ENCODE peak calls at places on chromosomes 6 and 20, in eight cellular contexts. One of them, this sample, is unnamed.

GRCh38 chr20:44208770-44209169 is 1.8 kb downstream of the OSER1 start:
- DNase-seq in cerebellar cortex: no peak
- DNase-seq in BJ: no peak
- DNase-seq in stimulated activated CD8-positive, alpha-beta memory T cell treated with anti-CD3 and anti-CD28 coated beads, Interleukin-2, amount 100 ng/mL, for 1 hour: no peak
- DNase-seq in HS-27A: no peak
- DNase-seq in astrocyte of the spinal cord: peak; percentile 3
- DNase-seq in coronary artery: no peak
- DNase-seq in GM03348: no peak
- DNase-seq in this sample: no peak

GRCh38 chr6:104642871-104643270 is 216.8 kb downstream of the HACE1 start:
- DNase-seq in cerebellar cortex: peak; percentile 74
- DNase-seq in BJ: no peak
- DNase-seq in stimulated activated CD8-positive, alpha-beta memory T cell treated with anti-CD3 and anti-CD28 coated beads, Interleukin-2, amount 100 ng/mL, for 1 hour: no peak
- DNase-seq in HS-27A: peak; percentile 9
- DNase-seq in astrocyte of the spinal cord: peak; percentile 25
- DNase-seq in coronary artery: no peak
- DNase-seq in GM03348: peak; percentile 8
- DNase-seq in this sample: no peak

GRCh38 chr6:157434349-157435016 is 53.5 kb downstream of the ZDHHC14 start:
- DNase-seq in cerebellar cortex: peak; percentile 70
- DNase-seq in BJ: peak; percentile 28
- DNase-seq in stimulated activated CD8-positive, alpha-beta memory T cell treated with anti-CD3 and anti-CD28 coated beads, Interleukin-2, amount 100 ng/mL, for 1 hour: no peak
- DNase-seq in HS-27A: no peak
- DNase-seq in astrocyte of the spinal cord: no peak
- DNase-seq in coronary artery: no peak
- DNase-seq in GM03348: peak; percentile 31
- DNase-seq in this sample: no peak

GRCh38 chr6:85006362-85006761 is 242.0 kb upstream of the TBX18 start:
- DNase-seq in cerebellar cortex: no peak
- DNase-seq in BJ: no peak
- DNase-seq in stimulated activated CD8-positive, alpha-beta memory T cell treated with anti-CD3 and anti-CD28 coated beads, Interleukin-2, amount 100 ng/mL, for 1 hour: no peak
- DNase-seq in HS-27A: no peak
- DNase-seq in astrocyte of the spinal cord: peak; percentile 15
- DNase-seq in coronary artery: no peak
- DNase-seq in GM03348: no peak
- DNase-seq in this sample: no peak

GRCh38 chr6:16950825-16951495 is 150.9 kb upstream of the STMND1 start:
- DNase-seq in cerebellar cortex: no peak
- DNase-seq in BJ: no peak
- DNase-seq in stimulated activated CD8-positive, alpha-beta memory T cell treated with anti-CD3 and anti-CD28 coated beads, Interleukin-2, amount 100 ng/mL, for 1 hour: no peak
- DNase-seq in HS-27A: no peak
- DNase-seq in astrocyte of the spinal cord: no peak
- DNase-seq in coronary artery: no peak
- DNase-seq in GM03348: no peak
- DNase-seq in this sample: no peak

GRCh38 chr6:137847748-137848147 is 19.3 kb upstream of the TNFAIP3 start:
- DNase-seq in cerebellar cortex: no peak
- DNase-seq in BJ: no peak
- DNase-seq in stimulated activated CD8-positive, alpha-beta memory T cell treated with anti-CD3 and anti-CD28 coated beads, Interleukin-2, amount 100 ng/mL, for 1 hour: no peak
- DNase-seq in HS-27A: no peak
- DNase-seq in astrocyte of the spinal cord: no peak
- DNase-seq in coronary artery: no peak
- DNase-seq in GM03348: no peak
- DNase-seq in this sample: no peak

GRCh38 chr6:161242779-161243693 is 30.8 kb downstream of the AGPAT4 start:
- DNase-seq in cerebellar cortex: peak; percentile 68
- DNase-seq in BJ: no peak
- DNase-seq in stimulated activated CD8-positive, alpha-beta memory T cell treated with anti-CD3 and anti-CD28 coated beads, Interleukin-2, amount 100 ng/mL, for 1 hour: peak; percentile 36
- DNase-seq in HS-27A: no peak
- DNase-seq in astrocyte of the spinal cord: peak; percentile 82
- DNase-seq in coronary artery: peak; percentile 35
- DNase-seq in GM03348: peak; percentile 91
- DNase-seq in this sample: no peak

GRCh38 chr6:2026133-2026532 is 219.3 kb downstream of the GMDS start:
- DNase-seq in cerebellar cortex: no peak
- DNase-seq in BJ: no peak
- DNase-seq in stimulated activated CD8-positive, alpha-beta memory T cell treated with anti-CD3 and anti-CD28 coated beads, Interleukin-2, amount 100 ng/mL, for 1 hour: no peak
- DNase-seq in HS-27A: no peak
- DNase-seq in astrocyte of the spinal cord: peak; percentile 29
- DNase-seq in coronary artery: no peak
- DNase-seq in GM03348: no peak
- DNase-seq in this sample: no peak

GRCh38 chr20:8431538-8432434 is 299.7 kb downstream of the PLCB1 start:
- DNase-seq in cerebellar cortex: peak; percentile 62
- DNase-seq in BJ: no peak
- DNase-seq in stimulated activated CD8-positive, alpha-beta memory T cell treated with anti-CD3 and anti-CD28 coated beads, Interleukin-2, amount 100 ng/mL, for 1 hour: no peak
- DNase-seq in HS-27A: no peak
- DNase-seq in astrocyte of the spinal cord: no peak
- DNase-seq in coronary artery: no peak
- DNase-seq in GM03348: no peak
- DNase-seq in this sample: no peak

GRCh38 chr6:131524695-131525336 is 48.2 kb upstream of the ARG1 start:
- DNase-seq in cerebellar cortex: no peak
- DNase-seq in BJ: no peak
- DNase-seq in stimulated activated CD8-positive, alpha-beta memory T cell treated with anti-CD3 and anti-CD28 coated beads, Interleukin-2, amount 100 ng/mL, for 1 hour: no peak
- DNase-seq in HS-27A: no peak
- DNase-seq in astrocyte of the spinal cord: no peak
- DNase-seq in coronary artery: no peak
- DNase-seq in GM03348: no peak
- DNase-seq in this sample: no peak

GRCh38 chr6:142568857-142569597 is 267.2 kb downstream of the ADGRG6 start:
- DNase-seq in cerebellar cortex: no peak
- DNase-seq in BJ: peak; percentile 84
- DNase-seq in stimulated activated CD8-positive, alpha-beta memory T cell treated with anti-CD3 and anti-CD28 coated beads, Interleukin-2, amount 100 ng/mL, for 1 hour: no peak
- DNase-seq in HS-27A: no peak
- DNase-seq in astrocyte of the spinal cord: peak; percentile 75
- DNase-seq in coronary artery: no peak
- DNase-seq in GM03348: peak; percentile 64
- DNase-seq in this sample: no peak

GRCh38 chr6:21873562-21873961 is 280.0 kb downstream of the SOX4 start:
- DNase-seq in cerebellar cortex: no peak
- DNase-seq in BJ: peak; percentile 74
- DNase-seq in stimulated activated CD8-positive, alpha-beta memory T cell treated with anti-CD3 and anti-CD28 coated beads, Interleukin-2, amount 100 ng/mL, for 1 hour: no peak
- DNase-seq in HS-27A: no peak
- DNase-seq in astrocyte of the spinal cord: peak; percentile 85
- DNase-seq in coronary artery: no peak
- DNase-seq in GM03348: peak; percentile 69
- DNase-seq in this sample: no peak

GRCh38 chr20:4112490-4113420 is 97.4 kb upstream of the RNF24 start:
- DNase-seq in cerebellar cortex: peak; percentile 82
- DNase-seq in BJ: no peak
- DNase-seq in stimulated activated CD8-positive, alpha-beta memory T cell treated with anti-CD3 and anti-CD28 coated beads, Interleukin-2, amount 100 ng/mL, for 1 hour: no peak
- DNase-seq in HS-27A: no peak
- DNase-seq in astrocyte of the spinal cord: peak; percentile 75
- DNase-seq in coronary artery: no peak
- DNase-seq in GM03348: no peak
- DNase-seq in this sample: no peak

GRCh38 chr6:5151295-5151954 is 66.3 kb downstream of the PPP1R3G start:
- DNase-seq in cerebellar cortex: no peak
- DNase-seq in BJ: no peak
- DNase-seq in stimulated activated CD8-positive, alpha-beta memory T cell treated with anti-CD3 and anti-CD28 coated beads, Interleukin-2, amount 100 ng/mL, for 1 hour: no peak
- DNase-seq in HS-27A: no peak
- DNase-seq in astrocyte of the spinal cord: no peak
- DNase-seq in coronary artery: no peak
- DNase-seq in GM03348: peak; percentile 23
- DNase-seq in this sample: no peak

GRCh38 chr6:33875141-33875581 is 71.4 kb upstream of the MLN start:
- DNase-seq in cerebellar cortex: no peak
- DNase-seq in BJ: no peak
- DNase-seq in stimulated activated CD8-positive, alpha-beta memory T cell treated with anti-CD3 and anti-CD28 coated beads, Interleukin-2, amount 100 ng/mL, for 1 hour: no peak
- DNase-seq in HS-27A: no peak
- DNase-seq in astrocyte of the spinal cord: no peak
- DNase-seq in coronary artery: no peak
- DNase-seq in GM03348: no peak
- DNase-seq in this sample: no peak

GRCh38 chr20:46953596-46953995 is 59.0 kb downstream of the EYA2 start:
- DNase-seq in cerebellar cortex: no peak
- DNase-seq in BJ: no peak
- DNase-seq in stimulated activated CD8-positive, alpha-beta memory T cell treated with anti-CD3 and anti-CD28 coated beads, Interleukin-2, amount 100 ng/mL, for 1 hour: no peak
- DNase-seq in HS-27A: no peak
- DNase-seq in astrocyte of the spinal cord: no peak
- DNase-seq in coronary artery: no peak
- DNase-seq in GM03348: no peak
- DNase-seq in this sample: no peak

GRCh38 chr6:73285674-73286283 is 22.8 kb upstream of the KHDC1 start:
- DNase-seq in cerebellar cortex: peak; percentile 77
- DNase-seq in BJ: no peak
- DNase-seq in stimulated activated CD8-positive, alpha-beta memory T cell treated with anti-CD3 and anti-CD28 coated beads, Interleukin-2, amount 100 ng/mL, for 1 hour: no peak
- DNase-seq in HS-27A: no peak
- DNase-seq in astrocyte of the spinal cord: peak; percentile 72
- DNase-seq in coronary artery: no peak
- DNase-seq in GM03348: peak; percentile 80
- DNase-seq in this sample: no peak

GRCh38 chr6:89009624-89010059 is 46.2 kb upstream of the RNGTT start:
- DNase-seq in cerebellar cortex: no peak
- DNase-seq in BJ: no peak
- DNase-seq in stimulated activated CD8-positive, alpha-beta memory T cell treated with anti-CD3 and anti-CD28 coated beads, Interleukin-2, amount 100 ng/mL, for 1 hour: no peak
- DNase-seq in HS-27A: no peak
- DNase-seq in astrocyte of the spinal cord: no peak
- DNase-seq in coronary artery: no peak
- DNase-seq in GM03348: no peak
- DNase-seq in this sample: no peak

GRCh38 chr6:14396826-14397517 is 279.4 kb downstream of the CD83 start:
- DNase-seq in cerebellar cortex: no peak
- DNase-seq in BJ: no peak
- DNase-seq in stimulated activated CD8-positive, alpha-beta memory T cell treated with anti-CD3 and anti-CD28 coated beads, Interleukin-2, amount 100 ng/mL, for 1 hour: no peak
- DNase-seq in HS-27A: no peak
- DNase-seq in astrocyte of the spinal cord: peak; percentile 3
- DNase-seq in coronary artery: no peak
- DNase-seq in GM03348: peak; percentile 13
- DNase-seq in this sample: peak; percentile 42

GRCh38 chr6:93580441-93580840 is 161.1 kb upstream of the EPHA7 start:
- DNase-seq in cerebellar cortex: no peak
- DNase-seq in BJ: no peak
- DNase-seq in stimulated activated CD8-positive, alpha-beta memory T cell treated with anti-CD3 and anti-CD28 coated beads, Interleukin-2, amount 100 ng/mL, for 1 hour: no peak
- DNase-seq in HS-27A: no peak
- DNase-seq in astrocyte of the spinal cord: no peak
- DNase-seq in coronary artery: no peak
- DNase-seq in GM03348: no peak
- DNase-seq in this sample: no peak

GRCh38 chr6:128663238-128663637 is 142.8 kb upstream of the PTPRK start:
- DNase-seq in cerebellar cortex: no peak
- DNase-seq in BJ: no peak
- DNase-seq in stimulated activated CD8-positive, alpha-beta memory T cell treated with anti-CD3 and anti-CD28 coated beads, Interleukin-2, amount 100 ng/mL, for 1 hour: no peak
- DNase-seq in HS-27A: no peak
- DNase-seq in astrocyte of the spinal cord: no peak
- DNase-seq in coronary artery: no peak
- DNase-seq in GM03348: no peak
- DNase-seq in this sample: no peak

This sample was measured in esophagus muscularis mucosa.